ENCODE peak calls at places on chromosomes 7 and 10, in four cellular contexts. H is AG04450, F is mesendoderm, U is ovary. Z is an unnamed sample.

GRCh38 chr7:13894956-13895355 is 94.5 kb downstream of the ETV1 start:
- DNase-seq in H (no peak), F (no peak), U (no peak), Z (no peak)

GRCh38 chr7:102834466-102834865 is 78.3 kb upstream of the LRRC17 start:
- DNase-seq in H (no peak), F (no peak), U (no peak), Z (no peak)

GRCh38 chr10:52855546-52856325 is 83.2 kb upstream of the MBL2 start:
- DNase-seq in H (no peak), F (no peak), U (no peak), Z (no peak)

GRCh38 chr7:155951554-155952158 is 139.4 kb upstream of the SHH start:
- DNase-seq in H (peak), F (peak), U (no peak), Z (peak)

GRCh38 chr7:22569586-22570321 is 69.8 kb upstream of the STEAP1B start:
- DNase-seq in H (no peak), F (no peak), U (no peak), Z (no peak)

GRCh38 chr10:84264611-84265141 is 19.8 kb downstream of the RGR start:
- DNase-seq in H (peak), F (peak), U (peak), Z (peak)

GRCh38 chr10:21719502-21719901 is 185.5 kb downstream of the MLLT10 start:
- DNase-seq in H (no peak), F (no peak), U (no peak), Z (no peak)

GRCh38 chr10:51231754-51232153 is 157.5 kb downstream of the PRKG1 start:
- DNase-seq in H (no peak), F (no peak), U (no peak), Z (no peak)

GRCh38 chr10:17780727-17781126 is 28.4 kb upstream of the MRC1 start:
- DNase-seq in H (no peak), F (no peak), U (no peak), Z (no peak)

GRCh38 chr10:63120554-63120953 is 12.6 kb upstream of the NRBF2 start:
- DNase-seq in H (peak), F (no peak), U (no peak), Z (no peak)

GRCh38 chr10:63116452-63117072 is 16.6 kb upstream of the NRBF2 start:
- DNase-seq in H (no peak), F (no peak), U (no peak), Z (no peak)

GRCh38 chr10:63110940-63111339 is 22.2 kb upstream of the NRBF2 start:
- DNase-seq in H (no peak), F (no peak), U (no peak), Z (no peak)

GRCh38 chr10:63114031-63114814 is 18.9 kb upstream of the NRBF2 start:
- DNase-seq in H (peak), F (no peak), U (peak), Z (peak)

DNA sequence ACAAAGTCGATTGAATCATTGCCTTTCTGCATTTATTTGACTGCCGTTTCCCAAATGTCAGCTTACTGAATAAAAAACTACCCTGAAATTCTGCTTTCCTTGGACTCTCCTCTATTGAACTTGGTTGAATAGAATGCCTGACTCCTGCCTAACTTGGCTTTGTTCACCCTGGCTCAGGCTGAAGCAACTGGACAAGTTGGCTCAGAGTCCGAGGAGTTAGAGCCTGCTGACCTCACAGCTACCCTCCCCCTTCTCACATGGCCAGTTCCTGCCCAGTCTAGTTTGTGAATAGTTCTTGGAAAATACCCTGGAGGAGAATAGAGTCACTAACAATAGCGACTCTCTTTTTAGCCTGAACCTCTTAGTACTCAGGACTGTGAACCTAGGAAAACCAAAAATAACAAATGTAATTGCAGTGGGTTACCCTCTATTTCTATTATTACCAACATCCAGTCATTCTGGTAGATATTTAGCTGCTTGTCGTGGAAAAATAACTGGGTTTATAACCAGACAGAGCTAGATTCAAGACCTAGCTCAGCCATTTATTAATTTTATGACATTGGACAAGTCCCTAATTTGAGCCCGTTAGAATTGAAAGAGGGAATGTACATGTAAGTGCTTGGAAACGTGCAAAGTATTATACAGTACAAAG is 17.3 kb upstream of the NRBF2 start:
- DNase-seq in H (no peak), F (no peak), U (peak), Z (no peak)
- H3K4me3 ChIP-seq in H (no peak), F (no peak), U (no peak), Z (no peak)

DNA sequence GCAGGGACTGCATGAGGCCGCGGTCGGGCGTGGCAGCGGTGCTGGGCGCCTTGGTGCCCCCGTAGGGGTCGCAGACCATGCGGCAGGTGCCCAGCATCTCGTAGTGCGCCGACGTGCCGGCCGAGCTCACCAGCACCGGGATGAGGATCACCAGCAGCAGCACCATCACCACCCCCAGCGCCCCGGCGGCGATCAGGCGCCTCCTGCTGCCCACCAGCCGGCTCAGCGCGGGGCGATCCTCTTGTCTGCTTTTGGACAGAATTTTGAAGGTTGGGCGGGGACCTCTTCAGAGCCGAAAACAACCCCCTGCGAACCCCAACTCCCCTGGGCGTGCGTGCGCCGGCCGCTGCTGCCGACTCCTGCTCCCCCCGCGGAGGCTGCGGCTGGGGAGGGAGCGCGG is 779 bp downstream of the C1QL3 start:
- DNase-seq in H (no peak), F (peak), U (peak), Z (no peak)
- H3K4me3 ChIP-seq in H (peak), F (no peak), U (peak), Z (peak)

GRCh38 chr7:94375713-94376112 is 19.0 kb upstream of the COL1A2 start:
- DNase-seq in H (peak), F (peak), U (no peak), Z (peak)
- H3K4me3 ChIP-seq in H (peak), F (no peak), U (no peak), Z (peak)

GRCh38 chr10:80767940-80768339 is 230.2 kb downstream of the SH2D4B start:
- DNase-seq in H (no peak), F (no peak), U (no peak), Z (no peak)

GRCh38 chr10:80772596-80772995 is 234.9 kb downstream of the SH2D4B start:
- DNase-seq in H (no peak), F (no peak), U (no peak), Z (no peak)

GRCh38 chr10:80769700-80770160 is 232.0 kb downstream of the SH2D4B start:
- DNase-seq in H (no peak), F (peak), U (no peak), Z (no peak)

GRCh38 chr10:80771902-80772555 is 234.3 kb downstream of the SH2D4B start:
- DNase-seq in H (no peak), F (peak), U (no peak), Z (no peak)
- H3K4me3 ChIP-seq in H (no peak), F (no peak), U (no peak), Z (no peak)

GRCh38 chr10:80662429-80663211 is 124.9 kb downstream of the SH2D4B start:
- DNase-seq in H (peak), F (peak), U (peak), Z (peak)
- H3K4me3 ChIP-seq in H (peak), F (no peak), U (peak), Z (no peak)

GRCh38 chr7:89477991-89478390 is 676.3 kb upstream of the STEAP1 start:
- DNase-seq in H (no peak), F (peak), U (no peak), Z (no peak)

DNA sequence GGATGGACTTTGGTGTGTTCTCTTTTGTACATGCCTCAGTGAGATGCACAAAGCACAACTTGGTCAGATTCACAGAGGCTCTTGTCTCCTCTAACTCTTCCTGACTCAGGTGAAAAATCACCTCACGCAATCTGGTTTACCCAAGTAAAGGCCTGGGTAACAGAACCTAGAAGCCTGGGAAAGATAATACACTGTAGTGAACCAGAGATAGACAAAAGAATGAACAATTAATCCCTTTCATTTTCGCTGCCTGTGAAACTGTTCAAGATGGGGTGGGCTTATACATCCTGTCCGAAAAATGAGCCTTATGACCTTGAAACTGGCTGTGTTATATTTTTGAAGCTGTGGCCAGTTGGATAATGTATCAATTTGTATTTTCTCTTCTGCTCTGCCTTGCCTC is 678.9 kb upstream of the TEX47 start:
- DNase-seq in H (no peak), F (no peak), U (no peak), Z (no peak)
- H3K4me3 ChIP-seq in H (no peak), F (no peak), U (no peak), Z (no peak)

DNA sequence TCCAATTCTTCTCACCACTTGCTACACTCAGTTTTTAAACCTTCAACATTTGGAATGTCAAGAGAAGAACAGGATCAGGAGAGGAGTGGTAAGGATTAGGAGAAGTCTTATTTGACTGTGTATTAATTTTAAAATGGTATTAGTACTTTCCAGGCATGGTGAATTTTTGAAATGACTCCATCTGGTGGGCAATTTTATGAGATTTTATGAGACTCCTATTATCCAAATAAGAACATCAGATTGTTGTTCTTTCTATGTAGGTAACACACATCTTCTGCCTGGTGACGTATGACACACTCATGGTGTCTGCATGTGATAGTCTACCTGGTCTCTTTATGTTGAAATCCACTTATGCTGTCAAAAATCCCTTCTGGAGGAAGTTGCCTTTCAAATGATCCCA is 51.0 kb downstream of the SLC13A1 start:
- DNase-seq in H (no peak), F (no peak), U (no peak), Z (no peak)
- H3K4me3 ChIP-seq in H (no peak), F (no peak), U (no peak), Z (no peak)

Z was measured in astrocyte of the cerebellum.